ENCODE peak calls at places on chromosomes 1 and 21, in ten cellular contexts. D is astrocyte, R is ovary, H is heart left ventricle, C is breast epithelium, X is neuronal stem cell, U is neural progenitor cell, E is left lung, Z is endodermal cell, O is fibroblast of lung. M is an unnamed sample. For H3K27me3 and H3K9me3, the result is how much of the 10 kb centered on the place peaks cover.

GRCh38 chr21:39660596-39660995 is 47.9 kb downstream of the B3GALT5 start:
- DNase-seq in U (peak), D (peak), E (no peak), Z (peak), C (no peak), H (peak), X (no peak), O (peak), R (peak), M (peak)

GRCh38 chr1:184199036-184199796 is 147.7 kb downstream of the TSEN15 start:
- DNase-seq in U (no peak), R (no peak), E (no peak), C (no peak), O (peak), D (peak), H (no peak), Z (no peak), X (no peak), M (no peak)

GRCh38 chr21:44374601-44375280 is 21.3 kb downstream of the TRPM2 start:
- DNase-seq in E (no peak), C (no peak), U (no peak), Z (peak), D (no peak), H (no peak), R (no peak), X (no peak), O (no peak), M (peak)

GRCh38 chr1:202723708-202724107 is 13.5 kb upstream of the SYT2 start:
- DNase-seq in Z (no peak), E (no peak), D (no peak), X (no peak), R (no peak), O (no peak), C (no peak), H (no peak), U (no peak), M (no peak)

GRCh38 chr1:229642376-229642775 is 16.3 kb downstream of the URB2 start:
- DNase-seq in E (no peak), D (no peak), R (peak), U (no peak), X (no peak), O (no peak), Z (no peak), H (no peak), C (no peak), M (no peak)

GRCh38 chr1:41890841-41891311 is 27.8 kb downstream of the HIVEP3 start:
- DNase-seq in O (peak), Z (no peak), U (no peak), R (no peak), X (no peak), H (peak), C (peak), D (peak), E (no peak), M (no peak)

GRCh38 chr21:41953249-41953830 is 478 bp downstream of the C2CD2 start:
- DNase-seq in D (no peak), U (peak), C (no peak), R (no peak), Z (peak), O (no peak), H (peak), X (no peak), E (no peak), M (no peak)

GRCh38 chr1:100989306-100990077 is 36.1 kb downstream of the DPH5 start:
- DNase-seq in C (no peak), D (peak), E (no peak), Z (no peak), O (peak), X (no peak), R (no peak), H (no peak), U (no peak), M (no peak)

GRCh38 chr1:228349701-228350171 is 56.9 kb downstream of the TRIM11 start:
- DNase-seq in C (peak), H (peak), U (no peak), E (peak), X (no peak), R (peak), Z (peak), D (no peak), O (no peak), M (peak)

GRCh38 chr1:77540501-77541161 is 141.8 kb downstream of the ZZZ3 start:
- DNase-seq in X (no peak), R (no peak), Z (no peak), O (peak), U (no peak), E (no peak), H (no peak), D (peak), C (no peak), M (no peak)

GRCh38 chr1:59123081-59123675 is 173.7 kb upstream of the FGGY start:
- DNase-seq in O (peak), E (no peak), R (no peak), H (no peak), U (no peak), Z (no peak), C (no peak), X (no peak), D (peak), M (no peak)

GRCh38 chr1:201946224-201946908 is at the start of gene LMOD1:
- DNase-seq in H (peak), U (peak), O (peak), E (peak), C (peak), R (peak), Z (peak), D (peak), X (peak), M (peak)

GRCh38 chr1:101967871-101968270 is 28.9 kb downstream of the OLFM3 start:
- DNase-seq in U (no peak), D (no peak), O (no peak), H (no peak), R (no peak), E (no peak), C (no peak), Z (no peak), X (no peak), M (no peak)

GRCh38 chr1:84298336-84298687 is 3.2 kb upstream of the SAMD13 start:
- DNase-seq in E (peak), H (peak), D (no peak), R (peak), C (no peak), Z (peak), U (peak), X (no peak), O (peak), M (peak)

GRCh38 chr1:24112381-24113169 is 640 bp upstream of the MYOM3 start:
- DNase-seq in X (no peak), C (peak), R (peak), D (peak), O (peak), H (peak), E (peak), U (peak), Z (peak), M (peak)

GRCh38 chr1:230773396-230774033 is 26.3 kb downstream of the CAPN9 start:
- DNase-seq in D (no peak), X (no peak), H (no peak), E (no peak), U (no peak), C (no peak), R (no peak), Z (no peak), O (no peak), M (no peak)

GRCh38 chr1:157390646-157391045 is 161.7 kb downstream of the FCRL5 start:
- DNase-seq in R (no peak), X (no peak), Z (no peak), C (no peak), O (peak), U (no peak), D (peak), H (no peak), E (no peak), M (no peak)

GRCh38 chr1:36212782-36213181 is 11.5 kb upstream of the THRAP3 start:
- DNase-seq in X (no peak), U (no peak), C (no peak), R (no peak), Z (no peak), H (no peak), O (no peak), D (no peak), E (no peak), M (no peak)

GRCh38 chr1:24898152-24898908 is 31.7 kb downstream of the RUNX3 start:
- DNase-seq in X (peak), D (no peak), Z (peak), U (peak), E (peak), C (no peak), O (no peak), R (no peak), H (no peak), M (peak)

GRCh38 chr1:216984536-216984935 is 261.3 kb upstream of the ESRRG start:
- DNase-seq in C (no peak), R (no peak), Z (no peak), D (no peak), H (no peak), X (no peak), U (peak), E (no peak), O (no peak), M (no peak)

GRCh38 chr1:179867493-179868330 is 9.9 kb downstream of the TOR1AIP2 start:
- DNase-seq in H (no peak), E (no peak), D (no peak), R (no peak), C (no peak), Z (peak), X (peak), U (peak), O (peak), M (no peak)

GRCh38 chr1:235783148-235783776 is 83.4 kb downstream of the LYST start:
- DNase-seq in Z (no peak), D (peak), E (no peak), X (peak), C (no peak), R (no peak), O (peak), H (no peak), U (peak), M (no peak)

GRCh38 chr1:237120683-237121082 is 78.7 kb downstream of the RYR2 start:
- DNase-seq in D (no peak), O (no peak), H (no peak), X (no peak), C (no peak), Z (no peak), E (no peak), U (no peak), R (no peak), M (no peak)

GRCh38 chr1:84282780-84283333 is 18.7 kb upstream of the SAMD13 start:
- DNase-seq in Z (no peak), H (no peak), D (no peak), U (no peak), X (no peak), E (no peak), C (no peak), O (no peak), R (no peak), M (no peak)

GRCh38 chr1:230781596-230781995 is 34.4 kb downstream of the CAPN9 start:
- DNase-seq in Z (no peak), H (no peak), O (peak), R (no peak), E (no peak), X (no peak), U (no peak), D (peak), C (no peak), M (no peak)

GRCh38 chr21:46243325-46243724 is 14.8 kb upstream of the LSS start:
- DNase-seq in U (no peak), C (no peak), D (no peak), E (no peak), O (no peak), R (no peak), H (no peak), Z (no peak), X (no peak), M (no peak)

GRCh38 chr1:212062832-212063438 is 27.4 kb downstream of the DTL start:
- DNase-seq in C (no peak), Z (no peak), R (no peak), U (peak), X (peak), O (peak), E (no peak), H (no peak), D (peak), M (no peak)

GRCh38 chr1:239997515-239998311 is 94.0 kb upstream of the FMN2 start:
- DNase-seq in U (peak), H (no peak), X (peak), O (peak), C (no peak), Z (peak), E (no peak), R (no peak), D (no peak), M (no peak)

GRCh38 chr1:8040586-8040985 is 14.5 kb upstream of the ERRFI1 start:
- DNase-seq in H (peak), C (peak), Z (no peak), R (no peak), E (peak), D (peak), X (no peak), O (peak), U (no peak), M (peak)

GRCh38 chr1:15605398-15606080 is 11.7 kb upstream of the DDI2 start:
- DNase-seq in R (no peak), X (no peak), C (no peak), D (no peak), Z (no peak), O (no peak), U (no peak), H (no peak), E (no peak), M (no peak)

GRCh38 chr1:177274687-177275211 is 104.0 kb downstream of the BRINP2 start:
- DNase-seq in Z (no peak), O (peak), R (peak), H (peak), D (peak), E (no peak), C (no peak), X (no peak), U (no peak), M (no peak)

GRCh38 chr1:156616463-156616862 is 2.8 kb upstream of the HAPLN2 start:
- DNase-seq in X (no peak), Z (no peak), C (no peak), O (peak), H (peak), R (no peak), U (no peak), D (peak), E (no peak), M (peak)

GRCh38 chr1:151051356-151052009 is 3.9 kb downstream of the C1orf56 start:
- DNase-seq in E (no peak), R (no peak), Z (no peak), C (no peak), O (no peak), H (no peak), X (no peak), U (no peak), D (no peak), M (no peak)

GRCh38 chr1:90175490-90176157 is 180.7 kb downstream of the ZNF326 start:
- DNase-seq in H (no peak), U (no peak), R (no peak), X (no peak), Z (no peak), C (no peak), D (no peak), O (no peak), E (no peak), M (no peak)

DNA sequence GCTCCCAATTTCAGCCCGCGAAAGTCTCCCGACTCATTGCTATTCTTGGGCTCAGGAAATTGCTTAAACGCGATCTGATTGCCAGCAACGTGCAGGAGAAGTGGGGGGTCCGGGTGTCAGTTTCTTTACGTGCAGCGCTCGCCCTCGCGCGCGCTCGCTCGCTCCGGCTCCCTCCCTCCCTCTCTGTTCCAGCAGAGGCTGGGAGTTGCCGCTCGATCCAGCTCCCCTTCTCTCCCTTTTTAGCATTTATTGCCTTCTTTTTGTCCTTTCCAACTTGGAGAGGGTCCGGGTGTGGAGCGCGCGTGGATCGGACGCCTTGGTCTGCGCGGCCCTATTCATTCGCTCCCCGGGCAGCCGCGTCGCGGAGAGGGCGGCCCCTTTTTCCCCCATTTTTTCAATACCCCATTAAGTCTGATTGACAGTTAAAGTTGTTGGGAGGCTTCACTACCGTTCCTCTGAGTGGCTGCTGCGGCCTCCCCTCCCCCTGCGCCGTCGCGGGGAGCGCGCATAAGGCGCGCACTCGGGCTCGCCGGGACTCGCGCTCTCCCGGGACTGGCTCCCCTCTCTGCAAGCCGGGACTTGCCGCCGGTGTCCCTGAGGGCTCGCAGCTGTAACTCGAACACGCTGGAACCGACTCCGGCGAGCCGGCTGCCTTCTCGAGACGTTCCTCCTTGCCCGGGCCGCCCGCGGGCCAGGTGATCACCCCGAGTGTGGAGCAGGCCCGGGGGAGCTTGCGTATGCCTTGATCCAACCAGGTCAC is at the start of gene DHRS3:
- DNase-seq in O (peak), D (peak), H (peak), X (peak), C (peak), R (peak), E (peak), Z (peak), U (peak), M (peak)
- H3K27me3 ChIP-seq in O (under half), D (under half), H (under half), X (under half), C (under half), R (under half), E (under half), Z (under half), U (under half), M (under half)

GRCh38 chr1:80258659-80259058 is 1252.1 kb upstream of the ADGRL4 start:
- DNase-seq in O (no peak), E (no peak), X (no peak), H (no peak), D (no peak), U (no peak), R (no peak), C (no peak), Z (no peak), M (no peak)
- H3K9me3 ChIP-seq in O (under half), E (under half), X (under half), H (under half), D (under half), U (under half), R (under half), C (under half), Z (under half), M (under half)

GRCh38 chr1:198681831-198682756 is 43.3 kb downstream of the PTPRC start:
- DNase-seq in D (peak), E (peak), U (peak), X (peak), Z (no peak), H (peak), C (no peak), R (no peak), O (peak), M (no peak)
- H3K4me3 ChIP-seq in D (peak), E (no peak), U (no peak), X (no peak), Z (no peak), H (no peak), C (peak), R (no peak), O (peak), M (no peak)

GRCh38 chr1:53377438-53377841 is 49.6 kb upstream of the LRP8 start:
- DNase-seq in C (peak), D (no peak), Z (peak), E (peak), X (no peak), U (no peak), O (no peak), H (peak), R (no peak), M (peak)
- H3K27me3 ChIP-seq in C (under half), D (under half), Z (under half), E (under half), X (under half), U (under half), O (under half), H (under half), R (under half), M (under half)

M was measured in aorta.